ENCODE peak calls at places on chromosomes 5 and 9, in five cellular contexts. Y, Z, V, I and P are unnamed samples. For H3K36me3 and H3K27me3, the result is how much of the 10 kb centered on the place peaks cover.

GRCh38 chr5:106584268-106584667 is 1086.5 kb downstream of the EFNA5 start:
- DNase-seq in Y (peak), Z (no peak), V (no peak), I (peak), P (no peak)

GRCh38 chr9:690517-691111 is 150.9 kb upstream of the DMRT1 start:
- DNase-seq in Y (no peak), Z (no peak), V (no peak), I (peak), P (no peak)

GRCh38 chr5:147509710-147510651 is at the start of gene DPYSL3:
- DNase-seq in Y (peak), Z (peak), V (no peak), I (peak), P (peak)

GRCh38 chr5:66680804-66681203 is 84.6 kb downstream of the MAST4 start:
- DNase-seq in Y (no peak), Z (no peak), V (no peak), I (peak), P (no peak)

GRCh38 chr9:127754099-127754760 is 19.1 kb upstream of the TOR2A start:
- DNase-seq in Y (no peak), Z (no peak), V (no peak), I (peak), P (peak)

GRCh38 chr9:125696106-125696647 is 10.8 kb downstream of the MAPKAP1 start:
- DNase-seq in Y (no peak), Z (no peak), V (no peak), I (peak), P (no peak)

GRCh38 chr5:57735754-57736153 is 253.1 kb upstream of the ACTBL2 start:
- DNase-seq in Y (no peak), Z (no peak), V (no peak), I (no peak), P (no peak)

GRCh38 chr9:36341936-36342577 is 58.0 kb downstream of the RNF38 start:
- DNase-seq in Y (no peak), Z (no peak), V (no peak), I (no peak), P (no peak)

GRCh38 chr5:10448754-10449345 is 7.2 kb downstream of the ROPN1L start:
- DNase-seq in Y (no peak), Z (no peak), V (no peak), I (no peak), P (no peak)

GRCh38 chr5:159385529-159385928 is 55.2 kb upstream of the IL12B start:
- DNase-seq in Y (no peak), Z (no peak), V (no peak), I (no peak), P (no peak)

GRCh38 chr9:127968717-127969383 is 11.9 kb downstream of the EEIG1 start:
- DNase-seq in Y (no peak), Z (peak), V (no peak), I (peak), P (no peak)

GRCh38 chr5:7754997-7755596 is 95.8 kb downstream of the CFAP90 start:
- DNase-seq in Y (peak), Z (peak), V (no peak), I (peak), P (peak)

GRCh38 chr9:35616681-35617459 is 1.3 kb downstream of the CD72 start:
- DNase-seq in Y (no peak), Z (peak), V (peak), I (peak), P (peak)

GRCh38 chr5:103211858-103212500 is 46.6 kb upstream of the MACIR start:
- DNase-seq in Y (no peak), Z (no peak), V (no peak), I (no peak), P (no peak)

GRCh38 chr5:56856779-56857178 is 41.4 kb downstream of the MAP3K1 start:
- DNase-seq in Y (no peak), Z (no peak), V (no peak), I (no peak), P (no peak)

GRCh38 chr9:75953218-75953617 is 62.7 kb downstream of the PCSK5 start:
- DNase-seq in Y (no peak), Z (no peak), V (no peak), I (peak), P (no peak)

GRCh38 chr9:87663556-87663955 is 62.4 kb upstream of the CTSL start:
- DNase-seq in Y (no peak), Z (no peak), V (no peak), I (no peak), P (no peak)

GRCh38 chr9:82260691-82261090 is 272.1 kb downstream of the SPATA31D1 start:
- DNase-seq in Y (no peak), Z (no peak), V (no peak), I (no peak), P (no peak)

GRCh38 chr9:70315389-70315788 is 56.6 kb downstream of the SMC5 start:
- DNase-seq in Y (no peak), Z (no peak), V (no peak), I (no peak), P (no peak)

GRCh38 chr9:79572891-79573696 is 1.3 kb downstream of the TLE4 start:
- DNase-seq in Y (no peak), Z (peak), V (peak), I (peak), P (peak)

GRCh38 chr5:10671041-10672008 is 89.7 kb downstream of the DAP start:
- DNase-seq in Y (no peak), Z (no peak), V (no peak), I (no peak), P (no peak)

GRCh38 chr5:157457391-157457790 is 2.6 kb upstream of the NIPAL4 start:
- DNase-seq in Y (no peak), Z (no peak), V (no peak), I (no peak), P (no peak)

GRCh38 chr9:134515026-134515821 is 126.4 kb upstream of the COL5A1 start:
- DNase-seq in Y (no peak), Z (no peak), V (no peak), I (no peak), P (no peak)

GRCh38 chr5:176528761-176529115 is 8.5 kb downstream of the RNF44 start:
- DNase-seq in Y (no peak), Z (peak), V (no peak), I (no peak), P (no peak)

GRCh38 chr5:176529824-176530195 is 7.4 kb downstream of the RNF44 start:
- DNase-seq in Y (no peak), Z (peak), V (no peak), I (no peak), P (peak)

GRCh38 chr5:176529116-176529823 is 7.9 kb downstream of the RNF44 start:
- DNase-seq in Y (no peak), Z (peak), V (no peak), I (no peak), P (peak)

GRCh38 chr5:176527246-176528222 is 9.7 kb downstream of the RNF44 start:
- DNase-seq in Y (no peak), Z (no peak), V (no peak), I (no peak), P (peak)

DNA sequence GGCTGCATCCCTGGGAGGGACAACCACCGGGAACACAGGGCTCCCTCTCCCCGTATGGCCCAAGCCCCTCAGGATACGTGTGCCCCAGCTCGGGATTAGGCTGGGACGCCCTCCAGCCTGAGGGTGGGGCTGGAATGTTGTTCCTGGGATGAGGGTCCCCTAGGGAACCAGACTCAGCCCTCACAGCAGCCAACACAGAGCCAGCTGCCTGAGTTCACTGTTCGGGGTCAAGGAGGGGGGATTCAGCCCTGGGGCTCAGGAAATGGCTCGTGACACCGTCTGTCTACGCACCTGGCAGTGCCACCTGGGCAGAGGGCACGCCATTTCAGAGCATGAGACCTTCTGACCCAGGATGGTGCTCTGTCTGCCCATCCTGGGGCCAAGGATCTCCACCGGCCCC is 8.9 kb downstream of the RNF44 start:
- DNase-seq in Y (no peak), Z (no peak), V (no peak), I (no peak), P (peak)
- H3K36me3 ChIP-seq in Y (half or more), Z (under half), V (under half), I (under half), P (under half)

GRCh38 chr9:135699440-135699839 is at the start of gene SOHLH1:
- DNase-seq in Y (no peak), Z (no peak), V (no peak), I (no peak), P (no peak)
- H3K27me3 ChIP-seq in Y (under half), Z (under half), V (under half), I (under half), P (under half)

GRCh38 chr5:6118691-6119090 is 259.7 kb downstream of the MED10 start:
- DNase-seq in Y (no peak), Z (no peak), V (no peak), I (no peak), P (no peak)

GRCh38 chr5:6115866-6116265 is 262.5 kb downstream of the MED10 start:
- DNase-seq in Y (no peak), Z (no peak), V (no peak), I (no peak), P (no peak)

DNA sequence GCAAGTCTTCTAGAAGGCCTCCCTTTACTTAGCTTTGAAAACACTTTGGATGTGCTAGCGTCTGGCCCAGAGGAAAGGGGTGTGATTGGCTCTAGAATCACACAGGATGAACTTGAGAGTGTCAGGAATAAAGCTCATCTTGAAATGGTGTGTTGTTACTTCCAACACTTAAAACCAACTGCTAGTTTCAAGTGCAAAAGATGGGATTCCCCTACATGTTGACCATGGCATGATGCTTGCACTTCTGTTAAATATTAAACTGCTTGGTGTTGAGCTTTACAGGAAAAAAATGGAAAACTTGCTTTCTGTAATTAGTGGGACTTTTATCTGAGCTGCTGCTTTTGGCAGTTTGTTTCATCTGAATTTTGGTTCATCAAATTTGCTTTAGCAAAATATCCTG is 261.1 kb downstream of the MED10 start:
- DNase-seq in Y (no peak), Z (no peak), V (no peak), I (no peak), P (no peak)
- H3K36me3 ChIP-seq in Y (under half), Z (under half), V (under half), I (under half), P (under half)

GRCh38 chr5:181045316-181045715 is 5.2 kb downstream of the BTNL9 start:
- DNase-seq in Y (no peak), Z (no peak), V (no peak), I (no peak), P (no peak)
- H3K27me3 ChIP-seq in Y (under half), Z (under half), V (under half), I (under half), P (under half)

GRCh38 chr9:13744233-13744954 is 464.9 kb upstream of the MPDZ start:
- DNase-seq in Y (no peak), Z (no peak), V (no peak), I (peak), P (no peak)
- H3K36me3 ChIP-seq in Y (under half), Z (under half), V (under half), I (under half), P (under half)

DNA sequence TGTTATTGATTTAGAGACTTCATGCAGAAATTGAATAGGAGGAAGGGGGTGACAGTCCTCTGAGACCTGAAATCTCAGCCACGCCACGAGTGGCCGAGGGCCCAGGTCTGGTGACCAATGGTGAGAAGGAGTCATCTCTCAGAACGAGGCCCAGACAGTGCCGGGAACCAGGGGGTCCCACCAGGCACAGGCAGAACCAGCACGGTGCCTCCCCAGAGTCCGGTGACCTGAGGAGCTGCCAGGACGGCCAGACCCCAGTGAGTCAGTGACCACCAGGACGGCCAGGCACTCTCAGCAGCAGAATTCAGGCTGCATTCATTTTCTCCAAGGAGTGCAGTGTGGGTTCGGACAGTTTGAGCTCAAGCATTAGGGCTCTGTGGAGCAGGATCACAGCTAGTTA is 43.8 kb upstream of the NKD2 start:
- DNase-seq in Y (no peak), Z (peak), V (no peak), I (no peak), P (no peak)
- H3K27me3 ChIP-seq in Y (under half), Z (under half), V (under half), I (under half), P (under half)

DNA sequence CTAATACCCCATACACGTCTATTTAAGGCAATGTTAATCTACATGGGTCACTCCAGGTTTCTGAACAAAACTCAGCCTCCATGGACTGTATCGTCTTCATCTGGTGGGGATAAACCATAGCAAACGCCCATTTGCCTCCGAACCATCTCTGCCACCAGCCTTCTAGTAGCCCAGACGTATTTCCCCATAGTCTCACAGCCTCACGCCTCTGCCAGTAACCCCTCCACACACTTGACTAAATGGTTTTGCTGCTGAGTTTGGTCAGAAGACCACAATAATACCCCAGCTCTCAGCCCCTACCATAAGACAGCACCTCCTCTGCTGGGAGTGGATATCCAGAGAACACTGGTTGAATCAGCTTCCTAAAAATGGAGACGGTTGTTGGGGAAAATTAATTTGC is 8.7 kb downstream of the ERAP2 start:
- DNase-seq in Y (no peak), Z (no peak), V (no peak), I (no peak), P (no peak)
- H3K36me3 ChIP-seq in Y (under half), Z (under half), V (under half), I (under half), P (under half)

GRCh38 chr5:173229381-173229959 is 5.5 kb downstream of the NKX2-5 start:
- DNase-seq in Y (no peak), Z (no peak), V (no peak), I (no peak), P (peak)
- H3K27me3 ChIP-seq in Y (half or more), Z (under half), V (under half), I (half or more), P (half or more)